ENCODE peak calls at places on chromosome 1, in five cellular contexts. J, Q, S, A and O are unnamed samples.

GRCh38 chr1:41537788-41538351 is 53.4 kb upstream of the EDN2 start:
- DNase-seq in J (no peak), Q (peak), S (no peak), A (no peak), O (no peak)

GRCh38 chr1:213986020-213986924 is 1.5 kb upstream of the PROX1 start:
- DNase-seq in J (no peak), Q (peak), S (no peak), A (peak), O (no peak)

GRCh38 chr1:185917646-185918045 is 183.5 kb downstream of the HMCN1 start:
- DNase-seq in J (no peak), Q (peak), S (peak), A (peak), O (no peak)

GRCh38 chr1:161986328-161986727 is 37.3 kb downstream of the OLFML2B start:
- DNase-seq in J (no peak), Q (no peak), S (no peak), A (no peak), O (no peak)

GRCh38 chr1:169546087-169546995 is 39.9 kb downstream of the F5 start:
- DNase-seq in J (peak), Q (peak), S (peak), A (peak), O (peak)

GRCh38 chr1:65174585-65174984 is 26.6 kb downstream of the AK4 start:
- DNase-seq in J (no peak), Q (peak), S (no peak), A (peak), O (peak)

GRCh38 chr1:66563094-66563800 is 29.3 kb downstream of the SGIP1 start:
- DNase-seq in J (no peak), Q (peak), S (no peak), A (peak), O (peak)

GRCh38 chr1:10380594-10381275 is 18.1 kb upstream of the PGD start:
- DNase-seq in J (no peak), Q (peak), S (no peak), A (peak), O (no peak)

GRCh38 chr1:8409107-8409506 is 91.2 kb downstream of the SLC45A1 start:
- DNase-seq in J (no peak), Q (peak), S (no peak), A (peak), O (no peak)
- TF ChIP-seq CTCF in J (peak), Q (peak), S (peak), A (peak), O (no peak)

GRCh38 chr1:12487520-12487919 is 130.5 kb downstream of the DHRS3 start:
- DNase-seq in J (no peak), Q (no peak), S (no peak), A (no peak), O (no peak)

GRCh38 chr1:12486401-12487005 is 131.5 kb downstream of the DHRS3 start:
- DNase-seq in J (no peak), Q (no peak), S (no peak), A (no peak), O (peak)

GRCh38 chr1:12491691-12492090 is 126.3 kb downstream of the DHRS3 start:
- DNase-seq in J (no peak), Q (no peak), S (no peak), A (no peak), O (no peak)

GRCh38 chr1:12488666-12489354 is 129.2 kb downstream of the DHRS3 start:
- DNase-seq in J (no peak), Q (peak), S (no peak), A (peak), O (no peak)

GRCh38 chr1:12490547-12491142 is 127.4 kb downstream of the DHRS3 start:
- DNase-seq in J (no peak), Q (no peak), S (no peak), A (no peak), O (no peak)
- TF ChIP-seq CTCF in J (no peak), Q (no peak), S (no peak), A (no peak), O (no peak)

GRCh38 chr1:155082941-155083541 is 4.4 kb downstream of the EFNA3 start:
- DNase-seq in J (no peak), Q (peak), S (no peak), A (peak), O (peak)

GRCh38 chr1:155084722-155085503 is 6.3 kb downstream of the EFNA3 start:
- DNase-seq in J (peak), Q (peak), S (peak), A (peak), O (peak)

GRCh38 chr1:155082301-155082940 is 3.8 kb downstream of the EFNA3 start:
- DNase-seq in J (no peak), Q (no peak), S (no peak), A (peak), O (no peak)

GRCh38 chr1:155085504-155086181 is 7.0 kb downstream of the EFNA3 start:
- DNase-seq in J (peak), Q (peak), S (no peak), A (peak), O (peak)

DNA sequence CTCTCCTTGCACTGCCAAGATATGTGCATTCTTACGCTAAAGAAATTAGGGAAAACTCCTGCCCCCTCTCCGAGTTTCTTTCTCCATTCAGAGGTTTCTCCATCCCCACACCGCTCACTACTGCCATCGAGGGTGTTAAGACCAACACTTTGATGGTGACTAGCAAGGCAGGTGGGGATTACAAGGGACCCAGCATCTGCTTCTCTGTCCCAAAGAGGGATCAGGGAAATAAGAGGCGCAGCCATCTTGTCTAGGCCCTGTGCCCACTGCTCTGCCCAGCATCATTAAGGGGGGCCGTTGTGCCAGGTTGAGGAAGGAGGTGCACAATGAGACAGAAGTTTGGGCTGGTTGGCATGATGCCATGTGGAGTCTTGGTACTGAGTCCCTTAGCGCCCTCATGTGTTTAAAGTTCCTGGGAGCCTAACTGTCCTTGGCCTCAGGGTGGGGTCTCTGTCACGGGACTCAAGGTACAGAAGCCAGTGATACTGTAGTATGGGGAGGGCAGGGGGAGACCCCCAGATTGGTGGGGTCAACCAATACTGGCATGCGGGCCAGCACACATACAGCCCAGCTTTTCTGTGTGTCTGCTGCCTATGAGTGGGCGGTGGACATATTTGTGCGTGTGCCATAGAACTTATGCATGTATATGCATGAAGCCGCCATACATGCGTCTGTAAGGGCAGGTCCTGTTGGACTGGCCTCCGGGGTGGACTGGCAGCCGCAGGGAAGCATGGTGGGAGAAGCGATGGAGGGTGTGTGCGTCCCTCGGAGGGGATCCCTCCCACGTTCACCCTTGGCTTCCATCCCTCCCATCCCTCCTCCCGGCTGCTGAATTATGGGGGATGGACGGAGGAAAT is 5.5 kb downstream of the EFNA3 start:
- DNase-seq in J (no peak), Q (peak), S (no peak), A (peak), O (peak)
- TF ChIP-seq CTCF in J (no peak), Q (peak), S (no peak), A (peak), O (no peak)

GRCh38 chr1:228354390-228355320 is 52.0 kb downstream of the TRIM11 start:
- DNase-seq in J (peak), Q (no peak), S (no peak), A (peak), O (no peak)
- TF ChIP-seq CTCF in J (no peak), Q (no peak), S (no peak), A (peak), O (no peak)

DNA sequence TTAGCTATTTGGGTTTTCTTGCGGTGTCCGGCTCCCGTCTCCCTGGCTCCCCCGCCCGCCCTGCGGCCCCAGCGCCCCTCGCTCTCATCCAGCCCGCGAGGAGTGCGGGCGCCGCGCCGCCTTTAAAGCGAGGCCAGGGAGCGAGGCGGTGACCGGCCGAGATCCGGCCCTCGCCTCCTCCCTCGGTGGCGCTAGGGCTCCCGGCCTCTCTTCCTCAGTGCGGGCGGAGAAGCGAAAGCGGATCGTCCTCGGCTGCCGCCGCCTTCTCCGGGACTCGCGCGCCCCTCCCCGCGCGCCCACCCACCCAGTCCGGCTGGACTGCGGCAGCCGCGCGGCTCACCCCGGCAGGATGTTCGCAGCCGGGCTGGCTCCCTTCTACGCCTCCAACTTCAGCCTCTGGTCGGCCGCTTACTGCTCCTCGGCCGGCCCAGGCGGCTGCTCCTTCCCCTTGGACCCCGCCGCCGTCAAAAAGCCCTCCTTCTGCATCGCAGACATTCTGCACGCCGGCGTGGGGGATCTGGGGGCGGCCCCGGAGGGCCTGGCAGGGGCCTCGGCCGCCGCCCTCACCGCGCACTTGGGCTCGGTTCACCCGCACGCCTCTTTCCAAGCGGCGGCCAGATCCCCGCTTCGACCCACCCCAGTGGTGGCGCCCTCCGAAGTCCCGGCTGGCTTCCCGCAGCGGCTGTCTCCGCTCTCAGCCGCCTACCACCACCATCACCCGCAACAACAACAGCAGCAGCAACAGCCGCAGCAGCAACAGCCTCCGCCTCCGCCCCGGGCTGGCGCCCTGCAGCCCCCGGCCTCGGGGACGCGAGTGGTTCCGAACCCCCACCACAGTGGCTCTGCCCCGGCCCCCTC is 495 bp downstream of the HLX start:
- DNase-seq in J (no peak), Q (peak), S (peak), A (peak), O (peak)
- TF ChIP-seq CTCF in J (no peak), Q (peak), S (no peak), A (no peak), O (no peak)

GRCh38 chr1:235920596-235921375 is 54.1 kb upstream of the LYST start:
- DNase-seq in J (no peak), Q (no peak), S (no peak), A (peak), O (no peak)

GRCh38 chr1:235918032-235918431 is 51.3 kb upstream of the LYST start:
- DNase-seq in J (no peak), Q (no peak), S (no peak), A (no peak), O (no peak)

GRCh38 chr1:235918481-235918880 is 51.8 kb upstream of the LYST start:
- DNase-seq in J (no peak), Q (no peak), S (no peak), A (no peak), O (no peak)

GRCh38 chr1:235919127-235919796 is 52.6 kb upstream of the LYST start:
- DNase-seq in J (no peak), Q (no peak), S (no peak), A (no peak), O (no peak)

DNA sequence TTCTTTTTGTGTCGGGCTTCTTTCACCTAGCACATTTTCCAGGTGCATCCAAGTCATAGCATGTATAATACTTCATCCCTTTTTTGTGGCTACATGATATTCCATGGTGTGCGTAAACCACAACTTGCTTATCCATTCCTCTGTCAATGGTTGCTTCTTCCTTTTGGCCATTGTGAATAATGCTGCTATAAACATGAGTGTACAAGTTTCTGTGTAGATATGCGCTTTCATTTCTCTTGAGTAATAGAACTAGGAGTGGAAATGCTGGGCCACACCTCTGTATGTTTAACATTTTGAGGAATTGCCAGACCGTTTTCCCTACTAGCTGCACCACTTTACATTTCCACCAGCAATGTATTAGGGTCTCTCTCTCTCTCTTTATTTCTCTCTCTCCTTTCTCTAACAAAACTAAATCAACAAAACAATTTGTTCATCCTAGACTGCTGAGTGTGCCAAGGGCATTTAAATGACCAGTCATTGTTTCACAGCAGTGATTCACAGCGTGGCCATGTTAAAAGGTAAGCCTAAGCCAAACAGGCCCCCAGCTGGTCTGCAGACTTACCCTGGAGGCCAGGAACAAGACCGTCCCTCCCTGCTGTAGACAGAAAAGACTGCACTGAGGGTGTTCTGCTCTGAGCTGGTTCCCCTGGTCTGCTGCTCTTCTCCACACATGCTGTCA is 53.2 kb upstream of the LYST start:
- DNase-seq in J (no peak), Q (peak), S (no peak), A (peak), O (no peak)
- TF ChIP-seq CTCF in J (no peak), Q (no peak), S (no peak), A (no peak), O (no peak)

DNA sequence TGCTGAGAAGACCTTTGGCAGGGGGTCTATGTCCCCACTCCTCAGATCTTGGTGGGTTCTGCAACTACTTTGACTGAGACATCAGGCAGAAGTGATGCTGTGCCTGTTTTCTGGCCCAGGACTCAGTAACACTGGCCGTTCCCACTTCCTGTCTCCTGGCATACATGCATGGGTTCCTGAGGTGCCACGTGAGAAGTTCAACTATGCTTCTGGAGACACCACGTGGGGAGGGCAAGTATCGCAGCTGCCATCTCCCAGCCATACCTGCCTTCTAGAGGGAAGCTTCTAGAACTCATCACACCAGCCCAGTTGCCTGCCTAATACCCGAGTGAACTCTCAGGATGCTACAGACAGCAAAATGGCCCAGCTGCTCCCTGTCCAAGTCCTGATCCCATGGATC is 65.8 kb downstream of the TRABD2B start:
- DNase-seq in J (no peak), Q (peak), S (no peak), A (peak), O (peak)
- TF ChIP-seq CTCF in J (no peak), Q (peak), S (no peak), A (peak), O (peak)

GRCh38 chr1:165290143-165290542 is 66.4 kb downstream of the LMX1A start:
- DNase-seq in J (no peak), Q (peak), S (no peak), A (no peak), O (no peak)
- TF ChIP-seq CTCF in J (no peak), Q (peak), S (no peak), A (no peak), O (no peak)

GRCh38 chr1:38615680-38616079 is 243.9 kb downstream of the RRAGC start:
- DNase-seq in J (no peak), Q (peak), S (no peak), A (no peak), O (no peak)
- TF ChIP-seq CTCF in J (no peak), Q (peak), S (no peak), A (peak), O (no peak)